ENCODE peak calls at places on chromosomes 16 and 17, in six cellular contexts. U is transverse colon; P is tibial artery; E is pancreas; R is CD4-positive, alpha-beta T cell; H is heart left ventricle. C is an unnamed sample.
A peak's percentile ranks its signal among the peaks of the same experiment; 100 is the strongest.

GRCh38 chr17:6231886-6232767 is 161.9 kb downstream of the WSCD1 start:
- DNase-seq in H (no peak), P (no peak), U (no peak), E (no peak), R (no peak), C (no peak)

GRCh38 chr17:30992551-30992950 is 21.7 kb downstream of the RNF135 start:
- DNase-seq in R (no peak), P (no peak), U (no peak), H (no peak), E (no peak), C (no peak)

GRCh38 chr17:58595194-58595792 is 80.9 kb upstream of the MTMR4 start:
- DNase-seq in R (no peak), P (no peak), H (no peak), U (no peak), E (no peak), C (no peak)

GRCh38 chr16:55657616-55658015 is 1.8 kb downstream of the SLC6A2 start:
- DNase-seq in E (no peak), H (no peak), P (no peak), R (no peak), U (no peak), C (no peak)

GRCh38 chr17:2695961-2696760 is 15.4 kb downstream of the CLUH start:
- DNase-seq in E (no peak), U (peak; percentile 3), P (peak; percentile 11), H (peak; percentile 23), R (no peak), C (no peak)

GRCh38 chr16:89843409-89844350 is 15.4 kb downstream of the SPIRE2 start:
- DNase-seq in E (no peak), R (no peak), U (no peak), P (no peak), H (no peak), C (no peak)

GRCh38 chr16:84482001-84482891 is 22.2 kb downstream of the MEAK7 start:
- DNase-seq in R (no peak), E (no peak), U (no peak), P (no peak), H (no peak), C (no peak)

GRCh38 chr17:77811521-77811920 is 147.0 kb upstream of the TNRC6C start:
- DNase-seq in E (no peak), R (no peak), H (peak; percentile 14), U (no peak), P (no peak), C (no peak)

GRCh38 chr17:80000955-80001354 is 34.7 kb downstream of the TBC1D16 start:
- DNase-seq in P (no peak), U (no peak), H (peak; percentile 41), R (no peak), E (no peak), C (no peak)

GRCh38 chr16:71537643-71538042 is 11.4 kb downstream of the CHST4 start:
- DNase-seq in H (no peak), R (peak; percentile 15), P (no peak), U (peak; percentile 55), E (no peak), C (peak; percentile 38)

GRCh38 chr16:4212934-4213296 is 29.0 kb downstream of the SRL start:
- DNase-seq in R (no peak), U (no peak), P (no peak), E (no peak), H (no peak), C (peak; percentile 27)

GRCh38 chr16:15564619-15565339 is 78.2 kb downstream of the MARF1 start:
- DNase-seq in P (no peak), H (no peak), R (no peak), U (no peak), E (no peak), C (no peak)

GRCh38 chr17:62965149-62965648 is 836 bp upstream of the TANC2 start:
- DNase-seq in E (no peak), U (no peak), P (no peak), H (no peak), R (no peak), C (no peak)

GRCh38 chr17:62968445-62968923 is 2.4 kb downstream of the TANC2 start:
- DNase-seq in H (no peak), E (peak; percentile 40), P (peak; percentile 29), U (peak; percentile 44), R (peak; percentile 19), C (peak; percentile 87)

GRCh38 chr17:62965649-62966425 is at the start of gene TANC2:
- DNase-seq in U (peak; percentile 86), P (peak; percentile 81), R (peak; percentile 78), H (peak; percentile 88), E (peak; percentile 82), C (peak; percentile 76)

GRCh38 chr17:62966426-62967110 is 533 bp downstream of the TANC2 start:
- DNase-seq in E (peak; percentile 67), H (no peak), R (no peak), P (peak; percentile 31), U (peak; percentile 74), C (peak; percentile 38)

DNA sequence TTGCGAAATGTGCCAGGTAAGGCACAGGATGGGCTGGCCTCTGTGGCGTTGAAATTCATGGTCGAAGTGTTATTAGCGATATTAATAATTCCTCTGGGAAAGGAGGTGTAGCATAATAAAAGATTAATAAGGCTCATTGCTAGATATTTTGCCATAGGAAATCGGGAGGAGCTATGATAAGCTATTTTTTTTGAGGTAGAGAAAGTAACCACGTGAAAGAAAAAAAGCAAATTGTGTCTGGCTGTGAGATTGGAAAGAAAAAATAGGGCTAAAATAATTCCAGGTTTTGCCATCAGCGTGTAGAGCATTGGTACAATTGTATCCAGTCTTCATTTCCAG is 1.0 kb downstream of the TANC2 start:
- DNase-seq in U (no peak), H (no peak), R (no peak), P (no peak), E (no peak), C (no peak)
- H3K27ac ChIP-seq in U (no peak overlapping the region), H (no peak overlapping the region), R (no peak overlapping the region), P (peak overlapping the region; percentile 63), E (no peak overlapping the region), C (peak overlapping the region; percentile 89)

GRCh38 chr16:57903656-57904055 is 67.3 kb downstream of the CNGB1 start:
- DNase-seq in R (no peak), E (no peak), U (peak; percentile 30), P (no peak), H (no peak), C (no peak)

GRCh38 chr16:57904101-57904500 is 66.8 kb downstream of the CNGB1 start:
- DNase-seq in H (no peak), E (no peak), R (no peak), U (no peak), P (no peak), C (no peak)

GRCh38 chr16:57910726-57911125 is 60.2 kb downstream of the CNGB1 start:
- DNase-seq in U (no peak), P (no peak), H (no peak), E (no peak), R (no peak), C (no peak)

GRCh38 chr16:57908409-57908987 is 62.4 kb downstream of the CNGB1 start:
- DNase-seq in R (no peak), P (no peak), U (no peak), E (no peak), H (no peak), C (no peak)

DNA sequence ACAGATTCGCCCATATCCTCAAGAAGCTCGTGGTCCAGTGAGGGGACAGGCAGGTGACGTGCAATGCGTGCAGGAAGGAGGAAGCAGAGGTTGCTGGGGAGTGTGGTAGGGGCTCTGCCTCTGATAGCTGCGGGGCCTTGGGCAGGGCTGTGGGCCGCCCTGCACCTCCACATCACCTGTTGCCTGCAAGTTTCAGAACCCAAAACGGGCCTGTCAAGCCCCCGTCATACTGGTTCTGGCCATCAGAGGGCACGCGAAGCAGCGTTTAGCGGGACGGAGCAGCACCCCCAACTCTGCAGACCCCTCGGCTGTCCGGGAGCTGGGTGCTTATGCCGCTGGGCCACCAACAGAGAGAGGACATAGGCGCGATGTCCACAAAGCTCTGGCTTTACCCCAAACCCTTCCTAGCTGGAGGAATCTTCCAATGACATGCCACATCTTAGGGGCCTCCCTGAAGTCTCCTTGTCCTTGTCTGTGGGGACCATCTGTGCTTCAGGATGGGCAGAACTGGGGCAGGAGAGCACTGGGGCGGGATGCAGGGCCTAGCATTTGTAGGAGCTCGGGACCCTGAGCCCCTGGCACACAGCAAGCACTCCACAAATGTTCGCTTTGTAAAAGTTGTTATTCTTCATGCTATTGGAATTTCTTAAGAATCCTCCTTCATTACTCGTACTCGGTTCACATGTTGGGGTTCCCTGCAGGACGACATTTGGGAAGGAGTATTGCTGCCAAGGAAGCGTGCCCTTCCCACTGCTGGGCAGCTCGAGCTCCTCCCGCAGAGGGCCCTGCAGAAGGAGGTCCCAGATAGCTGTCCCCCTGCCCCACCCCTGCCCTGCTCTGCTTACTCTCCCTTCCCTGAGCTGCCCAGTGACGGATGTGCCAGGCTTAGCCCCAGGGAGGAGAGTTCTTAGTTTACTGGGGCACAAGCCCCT is 64.3 kb downstream of the CNGB1 start:
- DNase-seq in U (no peak), R (peak; percentile 11), P (no peak), H (no peak), E (no peak), C (no peak)
- TF ChIP-seq CTCF in U (peak; percentile 32), R (peak; percentile 40), P (peak; percentile 34), H (peak; percentile 57), E (no peak), C (peak; percentile 68)

GRCh38 chr17:21277332-21277731 is 7.2 kb upstream of the MAP2K3 start:
- DNase-seq in E (no peak), R (no peak), P (no peak), U (no peak), H (no peak), C (no peak)

GRCh38 chr17:21275047-21275578 is 9.4 kb upstream of the MAP2K3 start:
- DNase-seq in U (no peak), R (no peak), E (no peak), P (no peak), H (peak; percentile 23), C (no peak)

GRCh38 chr17:21272881-21273839 is 11.4 kb upstream of the MAP2K3 start:
- DNase-seq in E (no peak), H (no peak), U (peak; percentile 65), P (no peak), R (no peak), C (no peak)

GRCh38 chr17:21278304-21279197 is 6.0 kb upstream of the MAP2K3 start:
- DNase-seq in R (no peak), E (peak; percentile 49), P (peak; percentile 52), U (peak; percentile 80), H (no peak), C (no peak)

DNA sequence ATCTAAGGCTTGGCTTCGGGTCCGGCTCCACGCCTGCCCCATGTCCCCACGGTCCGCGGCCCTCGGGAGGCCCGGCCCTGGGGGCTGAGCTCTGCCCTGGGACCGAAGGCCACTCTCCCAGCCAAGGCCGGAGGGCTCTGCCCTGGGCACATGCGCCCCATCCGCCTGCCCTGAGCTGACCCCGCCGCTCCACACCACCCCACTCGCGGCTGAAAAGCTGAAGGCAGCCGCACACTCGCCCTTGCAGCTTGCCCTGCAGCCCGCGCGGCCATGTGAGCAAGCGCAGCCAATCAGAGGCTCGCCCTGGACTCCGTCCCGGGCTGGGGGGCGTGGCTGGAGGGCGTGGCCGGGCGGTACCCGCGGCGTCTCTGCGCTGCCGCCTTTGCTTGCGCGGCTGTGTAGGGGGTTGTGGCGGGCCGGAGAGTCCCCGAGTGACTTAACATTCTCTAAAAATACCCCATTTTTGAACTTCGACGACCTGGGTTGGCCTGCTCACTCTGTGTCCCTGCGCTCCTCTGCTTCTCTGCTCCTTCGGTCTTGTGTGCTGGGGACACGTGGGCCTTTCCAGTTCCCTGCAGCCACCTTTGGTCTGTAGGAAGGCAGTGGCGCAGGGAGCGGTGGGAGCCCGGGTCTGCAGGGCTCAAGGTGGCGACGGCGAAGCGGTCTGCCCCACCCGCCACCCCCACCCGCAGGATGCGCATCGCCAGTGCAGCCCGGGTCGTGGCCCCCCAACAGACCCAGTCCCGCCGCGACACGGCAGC is 8.8 kb upstream of the MAP2K3 start:
- DNase-seq in P (peak; percentile 91), E (peak; percentile 94), U (peak; percentile 97), R (peak; percentile 85), H (peak; percentile 96), C (peak; percentile 67)
- H3K27ac ChIP-seq in P (peak overlapping the region; percentile 35), E (no peak overlapping the region), U (peak overlapping the region; percentile 81), R (peak overlapping the region; percentile 83), H (peak overlapping the region; percentile 80), C (no peak overlapping the region)

GRCh38 chr17:39239640-39240314 is 14.0 kb upstream of the STAC2 start:
- DNase-seq in R (peak; percentile 64), P (no peak), H (no peak), E (no peak), U (peak; percentile 81), C (no peak)
- TF ChIP-seq CTCF in R (peak; percentile 72), P (peak; percentile 23), H (peak; percentile 40), E (peak; percentile 52), U (peak; percentile 58), C (peak; percentile 82)

C was measured in brain microvascular endothelial cell.